ENCODE peak calls at places on chromosome 21, in ten cellular contexts. S, O, P, L, D, T, K, A, X and N are unnamed samples.
A peak's percentile ranks its signal among the peaks of the same experiment; 100 is the strongest.

GRCh38 chr21:42162831-42163510 is 56.0 kb upstream of the ABCG1 start:
- DNase-seq in A (no peak), S (no peak), D (peak; percentile 4), K (no peak), X (peak; percentile 45), P (no peak), T (no peak), L (no peak), O (no peak), N (no peak)

GRCh38 chr21:42525228-42525604 is 11.6 kb downstream of the SLC37A1 start:
- DNase-seq in P (peak; percentile 15), O (no peak), A (no peak), K (peak; percentile 54), D (peak; percentile 57), X (no peak), S (no peak), L (no peak), T (no peak), N (peak; percentile 49)

GRCh38 chr21:36542312-36543101 is 62.6 kb upstream of the CLDN14 start:
- DNase-seq in X (no peak), O (no peak), S (peak; percentile 4), L (no peak), K (peak; percentile 54), P (no peak), D (no peak), T (no peak), A (no peak), N (no peak)

GRCh38 chr21:36465481-36465880 is 14.4 kb downstream of the CLDN14 start:
- DNase-seq in X (no peak), D (no peak), P (no peak), A (peak; percentile 11), K (no peak), L (no peak), S (no peak), T (no peak), O (no peak), N (no peak)

GRCh38 chr21:26715878-26716506 is 129.2 kb downstream of the ADAMTS1 start:
- DNase-seq in X (no peak), T (peak; percentile 12), D (peak; percentile 32), L (peak; percentile 45), O (no peak), S (peak; percentile 30), P (peak; percentile 51), K (peak; percentile 74), A (peak; percentile 55), N (no peak)

GRCh38 chr21:37413553-37414291 is 47.1 kb downstream of the DYRK1A start:
- DNase-seq in S (no peak), P (no peak), T (no peak), K (no peak), D (no peak), L (no peak), X (no peak), O (no peak), A (no peak), N (no peak)

GRCh38 chr21:15524855-15525254 is 204.9 kb upstream of the USP25 start:
- DNase-seq in O (no peak), S (no peak), X (no peak), K (no peak), L (no peak), A (no peak), T (no peak), D (no peak), P (no peak), N (no peak)

GRCh38 chr21:39373634-39374033 is 24.7 kb upstream of the HMGN1 start:
- DNase-seq in O (no peak), P (peak; percentile 47), D (no peak), K (peak; percentile 55), X (no peak), A (peak; percentile 36), S (no peak), T (peak; percentile 35), L (peak; percentile 29), N (no peak)

GRCh38 chr21:41950941-41951408 is 2.8 kb downstream of the C2CD2 start:
- DNase-seq in X (no peak), O (no peak), K (peak; percentile 84), A (no peak), D (no peak), P (no peak), S (no peak), L (no peak), T (no peak), N (no peak)

GRCh38 chr21:36150192-36150711 is 6.4 kb upstream of the DOP1B start:
- DNase-seq in X (no peak), T (peak; percentile 71), K (no peak), O (no peak), S (no peak), L (no peak), D (no peak), P (peak; percentile 54), A (peak; percentile 40), N (peak; percentile 49)

GRCh38 chr21:41317458-41317857 is 857 bp downstream of the FAM3B start:
- DNase-seq in P (no peak), O (no peak), K (no peak), D (no peak), L (no peak), T (no peak), S (peak; percentile 48), A (no peak), X (no peak), N (peak; percentile 58)

GRCh38 chr21:42855937-42856335 is 23.4 kb downstream of the WDR4 start:
- DNase-seq in P (no peak), A (no peak), K (no peak), T (no peak), D (no peak), L (no peak), O (no peak), S (no peak), X (no peak), N (no peak)

DNA sequence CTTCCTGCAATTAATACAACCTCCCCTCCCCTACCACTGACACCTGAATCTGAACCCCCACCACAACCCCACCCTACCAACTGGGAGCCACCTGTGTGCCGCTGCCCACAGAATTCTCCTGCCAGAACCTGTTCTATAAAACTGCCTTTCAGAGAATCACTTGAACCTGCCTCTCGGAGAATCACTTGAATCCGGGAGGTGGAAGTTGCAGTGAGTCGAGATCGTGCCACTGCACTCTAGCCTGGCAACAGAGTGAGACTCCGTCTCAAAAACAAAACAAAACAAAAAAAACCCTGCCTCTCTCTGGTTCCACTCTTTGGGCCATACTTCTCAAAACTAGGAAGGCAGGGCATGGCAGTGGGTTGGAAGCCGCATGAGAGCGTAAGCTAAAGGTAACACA is 5.7 kb downstream of the URB1 start:
- DNase-seq in L (no peak), X (no peak), A (no peak), S (no peak), D (no peak), T (no peak), K (no peak), P (no peak), O (no peak), N (no peak)
- H3K4me1 ChIP-seq in L (peaks cover 4% of the 10 kb centered on the region), X (peaks cover 6% of the 10 kb centered on the region), A (peaks cover 15% of the 10 kb centered on the region), S (peaks cover 6% of the 10 kb centered on the region), D (peaks cover 7% of the 10 kb centered on the region), T (peaks cover 33% of the 10 kb centered on the region), K (peaks cover 5% of the 10 kb centered on the region), P (peaks cover 13% of the 10 kb centered on the region), O (peaks cover 33% of the 10 kb centered on the region), N (no peaks in the 10 kb centered on the region)

DNA sequence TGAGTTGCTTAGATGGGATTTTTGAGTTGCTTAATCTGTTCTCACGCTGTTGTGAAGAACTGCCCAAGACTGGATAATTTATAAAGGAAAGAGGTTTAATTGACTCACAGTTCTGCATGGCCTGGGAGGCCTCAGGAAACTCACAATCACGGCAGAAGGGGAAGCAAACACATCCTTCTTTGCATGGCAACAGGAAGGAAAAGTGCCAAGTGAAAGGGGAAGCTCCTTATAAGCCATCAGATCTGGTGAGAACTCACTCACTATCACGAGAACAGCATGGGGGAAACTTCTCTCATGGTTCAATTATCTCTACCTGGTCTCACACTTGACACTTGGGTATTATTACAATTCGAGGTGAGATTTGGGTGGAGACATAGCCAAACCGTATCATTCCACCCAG is 10.3 kb downstream of the CLIC6 start:
- DNase-seq in K (no peak), O (no peak), D (no peak), S (no peak), X (no peak), A (no peak), P (no peak), L (no peak), T (no peak), N (no peak)
- H3K27me3 ChIP-seq in K (no peaks in the 10 kb centered on the region), O (no peaks in the 10 kb centered on the region), D (no peaks in the 10 kb centered on the region), S (no peaks in the 10 kb centered on the region), X (peaks cover 10% of the 10 kb centered on the region), A (peaks cover 14% of the 10 kb centered on the region), P (peaks cover 37% of the 10 kb centered on the region), L (peaks cover 10% of the 10 kb centered on the region), T (peaks cover 29% of the 10 kb centered on the region), N (no peaks in the 10 kb centered on the region)

DNA sequence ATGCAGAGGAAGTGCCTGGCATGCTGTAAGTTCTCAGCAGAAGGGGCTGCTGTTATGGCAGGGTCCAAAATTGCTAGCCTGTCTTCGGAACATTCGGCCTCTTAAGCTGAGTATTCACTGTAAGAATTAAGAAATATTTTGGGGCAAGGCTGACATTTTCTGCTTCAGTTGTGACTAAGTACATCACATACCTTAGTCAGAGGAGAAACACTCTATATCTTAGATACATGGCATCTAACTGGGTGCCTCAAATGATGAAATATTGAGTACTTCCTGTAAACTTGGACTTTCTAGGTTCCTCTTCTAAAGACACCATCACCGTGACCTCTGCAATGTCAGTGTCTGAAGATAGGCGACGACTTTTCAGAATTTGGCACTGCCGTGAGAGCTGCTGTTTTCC is 65.6 kb downstream of the PCBP3 start:
- DNase-seq in X (no peak), O (no peak), D (no peak), A (no peak), L (no peak), S (no peak), T (peak; percentile 2), K (no peak), P (peak; percentile 30), N (no peak)
- TF ChIP-seq CTCF in X (no peak), O (no peak), D (no peak), A (no peak), L (no peak), S (no peak), T (no peak), K (no peak), P (no peak), N (no peak)

GRCh38 chr21:34935452-34935851 is 113.7 kb downstream of the RUNX1 start:
- DNase-seq in K (no peak), P (no peak), X (no peak), O (no peak), L (no peak), S (no peak), D (no peak), A (no peak), T (no peak), N (no peak)

GRCh38 chr21:34933609-34934345 is 115.3 kb downstream of the RUNX1 start:
- DNase-seq in T (no peak), X (no peak), P (no peak), D (no peak), L (no peak), O (no peak), S (no peak), A (no peak), K (no peak), N (no peak)

GRCh38 chr21:34930971-34931370 is 118.1 kb downstream of the RUNX1 start:
- DNase-seq in A (no peak), O (no peak), T (peak; percentile 80), P (peak; percentile 54), D (no peak), L (no peak), S (no peak), K (no peak), X (no peak), N (no peak)

GRCh38 chr21:34934350-34934749 is 114.8 kb downstream of the RUNX1 start:
- DNase-seq in T (no peak), L (no peak), P (no peak), K (no peak), S (no peak), D (no peak), A (no peak), O (no peak), X (no peak), N (no peak)

GRCh38 chr21:34932233-34932632 is 116.9 kb downstream of the RUNX1 start:
- DNase-seq in T (no peak), X (no peak), K (no peak), L (no peak), P (no peak), S (no peak), D (no peak), O (no peak), A (no peak), N (no peak)
- H3K4me1 ChIP-seq in T (peaks cover 33% of the 10 kb centered on the region), X (peaks cover 11% of the 10 kb centered on the region), K (no peaks in the 10 kb centered on the region), L (no peaks in the 10 kb centered on the region), P (peaks cover 10% of the 10 kb centered on the region), S (no peaks in the 10 kb centered on the region), D (peaks cover 2% of the 10 kb centered on the region), O (peaks cover 12% of the 10 kb centered on the region), A (peaks cover under 1% of the 10 kb centered on the region), N (peaks cover 12% of the 10 kb centered on the region)